ENCODE peak calls at places on chromosomes 3 and 15, in four cellular contexts. One of them, this sample, is unnamed.

GRCh38 chr15:83380682-83381081 is 66.5 kb upstream of the SH3GL3 start:
- DNase-seq in lower lobe of right lung: peak; percentile 60
- DNase-seq in nephron progenitor cell: peak; percentile 52
- DNase-seq in B cell: no peak
- DNase-seq in this sample: peak; percentile 47

GRCh38 chr3:123424321-123424998 is 24.4 kb downstream of the ADCY5 start:
- DNase-seq in lower lobe of right lung: no peak
- DNase-seq in nephron progenitor cell: no peak
- DNase-seq in B cell: no peak
- DNase-seq in this sample: no peak

GRCh38 chr3:44375450-44375849 is 36.9 kb downstream of the TCAIM start:
- DNase-seq in lower lobe of right lung: no peak
- DNase-seq in nephron progenitor cell: no peak
- DNase-seq in B cell: no peak
- DNase-seq in this sample: no peak

GRCh38 chr3:126111126-126111551 is 27.2 kb upstream of the SLC41A3 start:
- DNase-seq in lower lobe of right lung: no peak
- DNase-seq in nephron progenitor cell: no peak
- DNase-seq in B cell: no peak
- DNase-seq in this sample: no peak

GRCh38 chr3:49602049-49602554 is 47.8 kb downstream of the BSN start:
- DNase-seq in lower lobe of right lung: no peak
- DNase-seq in nephron progenitor cell: no peak
- DNase-seq in B cell: no peak
- DNase-seq in this sample: no peak

GRCh38 chr15:80957556-80957955 is 32.1 kb downstream of the MESD start:
- DNase-seq in lower lobe of right lung: no peak
- DNase-seq in nephron progenitor cell: no peak
- DNase-seq in B cell: no peak
- DNase-seq in this sample: no peak

GRCh38 chr3:101828289-101828688 is 21.0 kb upstream of the NFKBIZ start:
- DNase-seq in lower lobe of right lung: no peak
- DNase-seq in nephron progenitor cell: no peak
- DNase-seq in B cell: no peak
- DNase-seq in this sample: no peak

GRCh38 chr3:37974121-37974927 is 16.3 kb upstream of the VILL start:
- DNase-seq in lower lobe of right lung: peak; percentile 78
- DNase-seq in nephron progenitor cell: peak; percentile 68
- DNase-seq in B cell: peak; percentile 70
- DNase-seq in this sample: peak; percentile 69

GRCh38 chr3:181278468-181279238 is 289.1 kb upstream of the DNAJC19 start:
- DNase-seq in lower lobe of right lung: no peak
- DNase-seq in nephron progenitor cell: no peak
- DNase-seq in B cell: no peak
- DNase-seq in this sample: no peak

GRCh38 chr3:48595075-48595525 is at the start of gene COL7A1:
- DNase-seq in lower lobe of right lung: no peak
- DNase-seq in nephron progenitor cell: no peak
- DNase-seq in B cell: peak; percentile 73
- DNase-seq in this sample: no peak

GRCh38 chr15:73959012-73959581 is 32.8 kb downstream of the LOXL1 start:
- DNase-seq in lower lobe of right lung: no peak
- DNase-seq in nephron progenitor cell: no peak
- DNase-seq in B cell: peak; percentile 17
- DNase-seq in this sample: no peak

GRCh38 chr15:80615783-80616391 is 79.2 kb upstream of the ABHD17C start:
- DNase-seq in lower lobe of right lung: peak; percentile 79
- DNase-seq in nephron progenitor cell: no peak
- DNase-seq in B cell: no peak
- DNase-seq in this sample: no peak

GRCh38 chr3:79843180-79843579 is 75.4 kb upstream of the ROBO1 start:
- DNase-seq in lower lobe of right lung: no peak
- DNase-seq in nephron progenitor cell: no peak
- DNase-seq in B cell: no peak
- DNase-seq in this sample: no peak

DNA sequence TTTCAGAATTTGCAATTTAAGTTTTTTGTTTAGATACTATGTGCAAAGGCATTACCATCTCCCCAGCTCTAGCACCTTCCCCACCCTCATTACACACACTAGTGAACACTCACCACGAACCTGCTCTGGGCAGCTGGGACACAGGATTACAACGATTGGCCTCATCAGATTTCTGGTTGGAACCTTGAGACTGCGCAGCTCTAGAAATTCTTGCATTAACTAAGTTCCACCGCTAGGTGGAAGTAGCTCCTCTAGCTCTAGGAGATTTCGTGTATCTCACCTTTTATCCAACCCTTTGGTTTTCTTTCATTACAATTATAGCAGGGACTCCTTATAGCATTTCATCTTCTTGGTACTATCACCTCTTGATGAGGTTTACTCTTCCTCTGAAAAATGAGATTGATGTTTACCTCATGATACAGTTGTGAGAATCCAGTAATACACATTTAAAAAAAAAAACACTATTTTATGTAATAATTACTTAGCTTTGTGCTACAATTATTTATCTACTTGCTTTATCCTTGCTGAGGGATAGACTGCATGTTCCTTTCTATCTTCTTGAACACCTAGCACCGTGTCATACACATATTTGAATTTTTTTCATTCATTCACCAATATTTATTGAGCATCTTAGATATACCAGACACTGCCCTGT is 28.7 kb upstream of the PLOD2 start:
- DNase-seq in lower lobe of right lung: no peak
- DNase-seq in nephron progenitor cell: peak; percentile 22
- DNase-seq in B cell: peak; percentile 35
- DNase-seq in this sample: no peak
- TF ChIP-seq CTCF in lower lobe of right lung: peak; percentile 75
- TF ChIP-seq CTCF in nephron progenitor cell: peak; percentile 71
- TF ChIP-seq CTCF in B cell: peak; percentile 84
- TF ChIP-seq CTCF in this sample: peak; percentile 92

GRCh38 chr3:32686713-32687112 is 1.7 kb downstream of the CNOT10 start:
- DNase-seq in lower lobe of right lung: no peak
- DNase-seq in nephron progenitor cell: no peak
- DNase-seq in B cell: no peak
- DNase-seq in this sample: no peak

GRCh38 chr3:32684029-32684799 is 774 bp upstream of the CNOT10 start:
- DNase-seq in lower lobe of right lung: no peak
- DNase-seq in nephron progenitor cell: no peak
- DNase-seq in B cell: no peak
- DNase-seq in this sample: no peak

GRCh38 chr3:32685604-32686185 is 707 bp downstream of the CNOT10 start:
- DNase-seq in lower lobe of right lung: no peak
- DNase-seq in nephron progenitor cell: no peak
- DNase-seq in B cell: no peak
- DNase-seq in this sample: no peak

GRCh38 chr3:32681811-32682210 is 3.2 kb upstream of the CNOT10 start:
- DNase-seq in lower lobe of right lung: no peak
- DNase-seq in nephron progenitor cell: no peak
- DNase-seq in B cell: no peak
- DNase-seq in this sample: no peak

GRCh38 chr3:32684800-32685603 is at the start of gene CNOT10:
- DNase-seq in lower lobe of right lung: peak; percentile 97
- DNase-seq in nephron progenitor cell: peak; percentile 95
- DNase-seq in B cell: peak; percentile 91
- DNase-seq in this sample: peak; percentile 96
- TF ChIP-seq CTCF in lower lobe of right lung: peak; percentile 33
- TF ChIP-seq CTCF in nephron progenitor cell: no peak
- TF ChIP-seq CTCF in B cell: no peak
- TF ChIP-seq CTCF in this sample: no peak

GRCh38 chr3:169668957-169669681 is 5.6 kb upstream of the MECOM start:
- DNase-seq in lower lobe of right lung: peak; percentile 90
- DNase-seq in nephron progenitor cell: peak; percentile 85
- DNase-seq in B cell: peak; percentile 73
- DNase-seq in this sample: peak; percentile 86
- TF ChIP-seq CTCF in lower lobe of right lung: peak; percentile 76
- TF ChIP-seq CTCF in nephron progenitor cell: peak; percentile 74
- TF ChIP-seq CTCF in B cell: peak; percentile 54
- TF ChIP-seq CTCF in this sample: peak; percentile 53

DNA sequence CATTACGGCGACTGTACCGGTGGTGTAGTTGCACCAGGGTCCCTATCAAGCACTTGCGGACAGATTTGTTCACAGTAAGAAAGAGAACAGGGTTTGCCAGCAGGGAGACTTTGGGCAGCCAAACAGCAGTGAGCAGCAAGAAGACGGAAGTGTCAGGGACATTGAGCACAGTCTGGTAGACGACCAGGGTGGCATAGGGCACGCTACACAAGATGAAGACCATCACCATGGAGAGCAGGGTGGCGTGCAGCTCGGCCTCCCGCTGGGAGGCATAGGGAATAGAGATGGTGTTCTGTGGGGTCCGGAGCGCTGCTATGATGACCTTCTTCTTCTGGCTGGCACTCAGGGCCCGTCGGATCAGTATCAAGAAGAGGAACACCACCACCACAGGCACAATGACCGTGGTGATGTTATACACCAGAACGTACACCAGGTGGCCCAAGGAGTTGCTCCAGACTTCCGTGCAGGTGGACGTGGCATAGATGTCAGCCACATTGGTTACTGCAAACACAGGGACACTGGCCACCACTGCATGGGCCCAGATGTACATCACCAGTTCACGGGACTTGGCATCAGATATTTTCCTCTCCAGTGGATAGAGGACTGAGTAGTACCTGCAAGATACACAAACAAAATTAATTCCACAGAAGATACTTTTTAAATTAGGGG is 19.1 kb upstream of the FSIP1 start:
- DNase-seq in lower lobe of right lung: no peak
- DNase-seq in nephron progenitor cell: peak; percentile 20
- DNase-seq in B cell: no peak
- DNase-seq in this sample: peak; percentile 29
- TF ChIP-seq CTCF in lower lobe of right lung: peak; percentile 33
- TF ChIP-seq CTCF in nephron progenitor cell: peak; percentile 31
- TF ChIP-seq CTCF in B cell: peak; percentile 54
- TF ChIP-seq CTCF in this sample: peak; percentile 52

GRCh38 chr3:158788446-158788845 is 13.4 kb upstream of the MFSD1 start:
- DNase-seq in lower lobe of right lung: no peak
- DNase-seq in nephron progenitor cell: no peak
- DNase-seq in B cell: no peak
- DNase-seq in this sample: no peak

GRCh38 chr3:158791259-158791920 is 10.5 kb upstream of the MFSD1 start:
- DNase-seq in lower lobe of right lung: no peak
- DNase-seq in nephron progenitor cell: peak; percentile 25
- DNase-seq in B cell: peak; percentile 31
- DNase-seq in this sample: no peak

GRCh38 chr3:158792709-158793108 is 9.1 kb upstream of the MFSD1 start:
- DNase-seq in lower lobe of right lung: no peak
- DNase-seq in nephron progenitor cell: no peak
- DNase-seq in B cell: no peak
- DNase-seq in this sample: no peak

GRCh38 chr3:158785972-158786371 is 15.9 kb upstream of the MFSD1 start:
- DNase-seq in lower lobe of right lung: no peak
- DNase-seq in nephron progenitor cell: no peak
- DNase-seq in B cell: no peak
- DNase-seq in this sample: no peak

GRCh38 chr3:158789592-158789991 is 12.3 kb upstream of the MFSD1 start:
- DNase-seq in lower lobe of right lung: no peak
- DNase-seq in nephron progenitor cell: no peak
- DNase-seq in B cell: no peak
- DNase-seq in this sample: no peak
- TF ChIP-seq CTCF in lower lobe of right lung: peak; percentile 36
- TF ChIP-seq CTCF in nephron progenitor cell: no peak
- TF ChIP-seq CTCF in B cell: no peak
- TF ChIP-seq CTCF in this sample: no peak

DNA sequence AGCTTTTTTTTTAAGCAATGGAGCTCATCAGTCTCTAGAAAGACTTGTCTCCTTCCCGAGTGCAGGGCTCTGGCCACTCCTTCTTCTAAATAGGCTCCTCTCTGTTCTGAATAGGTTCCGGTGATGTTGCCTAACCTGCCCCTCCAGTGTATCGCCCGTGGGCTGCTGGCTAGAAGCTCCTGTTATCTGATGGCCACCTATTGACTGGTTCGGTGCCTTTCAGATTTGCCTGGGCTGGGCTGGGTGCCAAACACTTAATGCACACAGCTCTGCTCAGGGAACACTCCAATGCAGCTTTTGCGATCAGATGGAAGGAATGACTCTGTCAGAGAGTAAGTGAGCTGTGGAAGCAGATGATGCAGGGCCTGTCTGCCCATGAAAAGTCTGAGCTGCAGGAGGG is 112.9 kb downstream of the CORO2B start:
- DNase-seq in lower lobe of right lung: no peak
- DNase-seq in nephron progenitor cell: no peak
- DNase-seq in B cell: no peak
- DNase-seq in this sample: no peak
- TF ChIP-seq CTCF in lower lobe of right lung: no peak
- TF ChIP-seq CTCF in nephron progenitor cell: no peak
- TF ChIP-seq CTCF in B cell: no peak
- TF ChIP-seq CTCF in this sample: no peak